ENCODE peak calls at places on chromosomes 16 and 17, in four cellular contexts. U is Panc1, R is tibial artery, T is DMS153. M is an unnamed sample.

GRCh38 chr16:2420035-2420434 is 9.2 kb upstream of the CCNF start:
- DNase-seq in T (no peak), U (no peak), R (no peak), M (no peak)

GRCh38 chr17:2347805-2348685 is 10.7 kb downstream of the SGSM2 start:
- DNase-seq in U (no peak), R (no peak), T (peak; percentile 69), M (no peak)

GRCh38 chr17:15233022-15233805 is 31.9 kb downstream of the PMP22 start:
- DNase-seq in U (no peak), T (no peak), R (no peak), M (no peak)

GRCh38 chr16:20610192-20610891 is 34.2 kb upstream of the ACSM2B start:
- DNase-seq in R (no peak), U (no peak), T (peak; percentile 88), M (no peak)

GRCh38 chr16:31453255-31454204 is 5.8 kb upstream of the ARMC5 start:
- DNase-seq in U (no peak), R (peak; percentile 68), T (no peak), M (no peak)

GRCh38 chr16:10594312-10594950 is 14.0 kb upstream of the EMP2 start:
- DNase-seq in U (no peak), R (no peak), T (peak; percentile 97), M (no peak)

GRCh38 chr17:7560172-7561027 is 1.3 kb upstream of the SENP3 start:
- DNase-seq in T (peak; percentile 41), R (peak; percentile 42), U (no peak), M (no peak)

GRCh38 chr16:27195068-27195741 is 8.1 kb upstream of the KDM8 start:
- DNase-seq in R (no peak), U (no peak), T (no peak), M (no peak)

GRCh38 chr17:38702900-38703741 is 2.0 kb upstream of the MLLT6 start:
- DNase-seq in R (no peak), U (no peak), T (no peak), M (peak; percentile 46)

GRCh38 chr16:57720142-57720575 is 15.4 kb upstream of the KATNB1 start:
- DNase-seq in R (no peak), T (peak; percentile 1), U (no peak), M (no peak)

GRCh38 chr17:40542562-40543411 is 22.5 kb downstream of the CCR7 start:
- DNase-seq in T (no peak), U (no peak), R (peak; percentile 93), M (no peak)

GRCh38 chr17:76478730-76479514 is 11.5 kb downstream of the AANAT start:
- DNase-seq in R (no peak), T (no peak), U (no peak), M (no peak)

GRCh38 chr17:67260051-67260987 is 15.3 kb upstream of the HELZ start:
- DNase-seq in R (peak; percentile 50), U (no peak), T (no peak), M (no peak)

GRCh38 chr16:64481497-64481896 is 640.4 kb downstream of the CDH11 start:
- DNase-seq in R (no peak), U (no peak), T (no peak), M (no peak)

M was measured in GM12892.